ENCODE peak calls at places on chromosomes 1 and 21, in nine cellular contexts. U is psoas muscle, S is B cell, F is cardiac fibroblast, R is body of pancreas, K is tibial artery, X is colonic mucosa, Y is stomach, N is AG04450. W is an unnamed sample.

GRCh38 chr1:119084651-119085262 is 55.7 kb downstream of the WARS2 start:
- DNase-seq in U (no peak), S (no peak), F (peak; percentile 54), R (no peak), K (no peak), X (no peak), Y (no peak), N (no peak), W (no peak)

GRCh38 chr1:151716405-151716762 is 219 bp downstream of the CELF3 start:
- DNase-seq in U (no peak), S (no peak), F (no peak), R (no peak), K (no peak), X (no peak), Y (no peak), N (no peak), W (no peak)

GRCh38 chr1:104780470-104781078 is 1030.9 kb downstream of the AMY1C start:
- DNase-seq in U (no peak), S (peak; percentile 52), F (peak; percentile 41), R (no peak), K (no peak), X (no peak), Y (no peak), N (no peak), W (peak; percentile 56)

GRCh38 chr1:234230414-234230862 is 142.8 kb upstream of the COA6 start:
- DNase-seq in U (no peak), S (no peak), F (no peak), R (peak; percentile 27), K (no peak), X (no peak), Y (no peak), N (no peak), W (peak; percentile 53)

GRCh38 chr1:36365310-36365895 is 20.3 kb downstream of the STK40 start:
- DNase-seq in U (peak; percentile 66), S (no peak), F (peak; percentile 74), R (no peak), K (no peak), X (no peak), Y (no peak), N (no peak), W (no peak)

GRCh38 chr1:232667094-232667780 is 37.3 kb upstream of the SIPA1L2 start:
- DNase-seq in U (no peak), S (no peak), F (no peak), R (no peak), K (no peak), X (no peak), Y (no peak), N (no peak), W (no peak)

GRCh38 chr1:3174487-3175247 is 105.7 kb downstream of the PRDM16 start:
- DNase-seq in U (peak; percentile 35), S (no peak), F (peak; percentile 35), R (peak; percentile 94), K (peak; percentile 95), X (peak; percentile 43), Y (peak; percentile 90), N (no peak), W (no peak)

GRCh38 chr21:35136586-35137254 is 87.6 kb upstream of the RUNX1 start:
- DNase-seq in U (no peak), S (no peak), F (peak; percentile 70), R (peak; percentile 21), K (no peak), X (peak; percentile 22), Y (peak; percentile 31), N (no peak), W (no peak)

GRCh38 chr1:227666286-227666685 is 68.8 kb downstream of the JMJD4 start:
- DNase-seq in U (no peak), S (no peak), F (peak; percentile 25), R (no peak), K (no peak), X (no peak), Y (no peak), N (no peak), W (no peak)

GRCh38 chr1:24886241-24886640 is 43.8 kb downstream of the RUNX3 start:
- DNase-seq in U (no peak), S (no peak), F (no peak), R (no peak), K (peak; percentile 13), X (peak; percentile 22), Y (peak; percentile 25), N (no peak), W (no peak)

GRCh38 chr1:245407983-245408382 is 253.2 kb downstream of the KIF26B start:
- DNase-seq in U (no peak), S (no peak), F (no peak), R (no peak), K (no peak), X (no peak), Y (no peak), N (no peak), W (no peak)

GRCh38 chr21:18387994-18388393 is 15.6 kb downstream of the TMPRSS15 start:
- DNase-seq in U (no peak), S (no peak), F (no peak), R (no peak), K (no peak), X (no peak), Y (no peak), N (no peak), W (no peak)

GRCh38 chr21:18382141-18382540 is 21.4 kb downstream of the TMPRSS15 start:
- DNase-seq in U (no peak), S (no peak), F (no peak), R (no peak), K (no peak), X (no peak), Y (no peak), N (no peak), W (no peak)

GRCh38 chr21:18384771-18385170 is 18.8 kb downstream of the TMPRSS15 start:
- DNase-seq in U (no peak), S (no peak), F (peak; percentile 6), R (no peak), K (no peak), X (no peak), Y (no peak), N (no peak), W (no peak)
- TF ChIP-seq CTCF in U (peak; percentile 30), S (peak; percentile 59), F (peak; percentile 21), R (no peak), K (no peak), X (peak; percentile 68), Y (peak; percentile 47), N (no peak), W (peak; percentile 30)

GRCh38 chr1:230222678-230223077 is 155.6 kb downstream of the GALNT2 start:
- DNase-seq in U (no peak), S (no peak), F (peak; percentile 59), R (no peak), K (no peak), X (no peak), Y (no peak), N (no peak), W (no peak)
- TF ChIP-seq CTCF in U (peak; percentile 7), S (peak; percentile 39), F (peak; percentile 33), R (no peak), K (peak; percentile 6), X (no peak), Y (no peak), N (peak; percentile 30), W (no peak)

GRCh38 chr1:221439008-221439733 is 302.7 kb downstream of the DUSP10 start:
- DNase-seq in U (no peak), S (no peak), F (peak; percentile 92), R (no peak), K (no peak), X (no peak), Y (no peak), N (peak; percentile 61), W (no peak)

GRCh38 chr1:221437924-221438323 is 304.0 kb downstream of the DUSP10 start:
- DNase-seq in U (no peak), S (no peak), F (peak; percentile 82), R (no peak), K (no peak), X (no peak), Y (no peak), N (no peak), W (no peak)

GRCh38 chr1:221442056-221442455 is 299.8 kb downstream of the DUSP10 start:
- DNase-seq in U (no peak), S (no peak), F (no peak), R (no peak), K (no peak), X (no peak), Y (no peak), N (no peak), W (no peak)

GRCh38 chr1:221439734-221440436 is 302.0 kb downstream of the DUSP10 start:
- DNase-seq in U (no peak), S (no peak), F (peak; percentile 96), R (no peak), K (no peak), X (no peak), Y (no peak), N (peak; percentile 72), W (no peak)

GRCh38 chr1:221440658-221441057 is 301.2 kb downstream of the DUSP10 start:
- DNase-seq in U (no peak), S (no peak), F (no peak), R (no peak), K (no peak), X (no peak), Y (no peak), N (no peak), W (no peak)
- TF ChIP-seq CTCF in U (peak; percentile 28), S (no peak), F (peak; percentile 20), R (no peak), K (peak; percentile 11), X (no peak), Y (no peak), N (no peak), W (no peak)

GRCh38 chr1:93436496-93436895 is 11.4 kb upstream of the FNBP1L start:
- DNase-seq in U (no peak), S (no peak), F (no peak), R (no peak), K (no peak), X (no peak), Y (no peak), N (no peak), W (no peak)

GRCh38 chr1:93435443-93435842 is 12.5 kb upstream of the FNBP1L start:
- DNase-seq in U (no peak), S (no peak), F (no peak), R (no peak), K (no peak), X (no peak), Y (no peak), N (no peak), W (no peak)

GRCh38 chr1:93434088-93434487 is 13.8 kb upstream of the FNBP1L start:
- DNase-seq in U (no peak), S (no peak), F (no peak), R (no peak), K (no peak), X (no peak), Y (no peak), N (no peak), W (no peak)

GRCh38 chr1:93434987-93435386 is 12.9 kb upstream of the FNBP1L start:
- DNase-seq in U (no peak), S (no peak), F (no peak), R (no peak), K (no peak), X (no peak), Y (no peak), N (no peak), W (no peak)

GRCh38 chr1:93433407-93433961 is 14.4 kb upstream of the FNBP1L start:
- DNase-seq in U (no peak), S (no peak), F (no peak), R (peak; percentile 50), K (no peak), X (no peak), Y (peak; percentile 41), N (no peak), W (no peak)
- TF ChIP-seq CTCF in U (no peak), S (no peak), F (peak; percentile 35), R (peak; percentile 9), K (no peak), X (peak; percentile 28), Y (no peak), N (peak; percentile 20), W (no peak)

GRCh38 chr1:208036177-208036808 is 125.4 kb upstream of the CD34 start:
- DNase-seq in U (no peak), S (no peak), F (peak; percentile 31), R (peak; percentile 42), K (peak; percentile 27), X (no peak), Y (no peak), N (no peak), W (peak; percentile 48)
- TF ChIP-seq CTCF in U (peak; percentile 26), S (no peak), F (peak; percentile 6), R (no peak), K (no peak), X (no peak), Y (peak; percentile 6), N (no peak), W (peak; percentile 6)

W was measured in GM20000.